ENCODE peak calls at places on chromosomes 1 and 21, in five cellular contexts. K is HepG2, J is GM23338, F is H1, H is endothelial cell of umbilical vein. Y is an unnamed sample.

GRCh38 chr1:31855038-31855845 is 39.4 kb upstream of the SPOCD1 start:
- DNase-seq in K (peak), J (no peak), F (no peak), H (no peak), Y (no peak)

GRCh38 chr1:6508876-6509602 is 17.6 kb upstream of the PLEKHG5 start:
- DNase-seq in K (no peak), J (no peak), F (no peak), H (no peak), Y (no peak)

GRCh38 chr1:209597496-209597895 is 14.0 kb downstream of the CAMK1G start:
- DNase-seq in K (no peak), J (no peak), F (no peak), H (peak), Y (no peak)

GRCh38 chr1:11237364-11237755 is 25.0 kb downstream of the MTOR start:
- DNase-seq in K (no peak), J (no peak), F (no peak), H (no peak), Y (no peak)

GRCh38 chr1:42385283-42385682 is 4.7 kb downstream of the RIMKLA start:
- DNase-seq in K (no peak), J (no peak), F (no peak), H (no peak), Y (no peak)

GRCh38 chr1:211340622-211341487 is 14.2 kb downstream of the TRAF5 start:
- DNase-seq in K (no peak), J (no peak), F (peak), H (no peak), Y (no peak)

GRCh38 chr1:180268556-180269044 is 38.5 kb downstream of the LHX4 start:
- DNase-seq in K (no peak), J (peak), F (peak), H (no peak), Y (no peak)

GRCh38 chr1:50898773-50899172 is 61.3 kb downstream of the FAF1 start:
- DNase-seq in K (no peak), J (no peak), F (no peak), H (no peak), Y (no peak)

GRCh38 chr1:59039551-59039950 is 255.7 kb upstream of the JUN start:
- DNase-seq in K (no peak), J (no peak), F (no peak), H (no peak), Y (no peak)

GRCh38 chr1:246724001-246724724 is at the start of gene SCCPDH:
- DNase-seq in K (peak), J (peak), F (peak), H (peak), Y (no peak)

GRCh38 chr1:18882511-18882910 is 19.8 kb downstream of the ALDH4A1 start:
- DNase-seq in K (no peak), J (no peak), F (no peak), H (no peak), Y (no peak)

GRCh38 chr1:3060601-3061551 is 8.1 kb upstream of the PRDM16 start:
- DNase-seq in K (no peak), J (no peak), F (no peak), H (no peak), Y (no peak)

GRCh38 chr1:183318433-183318832 is 99.7 kb downstream of the NMNAT2 start:
- DNase-seq in K (peak), J (peak), F (no peak), H (peak), Y (no peak)

GRCh38 chr1:203480525-203481084 is 5.0 kb downstream of the PRELP start:
- DNase-seq in K (no peak), J (peak), F (no peak), H (peak), Y (no peak)

GRCh38 chr1:25566730-25567341 is 23.4 kb downstream of the LDLRAP1 start:
- DNase-seq in K (no peak), J (peak), F (no peak), H (no peak), Y (no peak)

GRCh38 chr1:175155936-175156335 is 36.6 kb downstream of the KIAA0040 start:
- DNase-seq in K (no peak), J (no peak), F (no peak), H (no peak), Y (no peak)

GRCh38 chr1:185479781-185480180 is 162.7 kb upstream of the IVNS1ABP start:
- DNase-seq in K (no peak), J (no peak), F (no peak), H (no peak), Y (no peak)

GRCh38 chr21:44966135-44967081 is 26.6 kb downstream of the SLX9 start:
- DNase-seq in K (no peak), J (no peak), F (no peak), H (no peak), Y (no peak)
- TF ChIP-seq POLR2AphosphoS5 in K (no peak), J (no peak), F (no peak), H (no peak), Y (no peak)

GRCh38 chr1:115925511-115925910 is 50.8 kb upstream of the SLC22A15 start:
- DNase-seq in K (no peak), J (no peak), F (no peak), H (no peak), Y (no peak)
- H3K27ac ChIP-seq in K (no peak), J (no peak), F (no peak), H (no peak), Y (peak)

GRCh38 chr21:42593007-42593814 is 60.2 kb upstream of the PDE9A start:
- DNase-seq in K (peak), J (peak), F (peak), H (peak), Y (no peak)
- TF ChIP-seq EZH2 in K (no peak), J (no peak), F (no peak), H (no peak), Y (no peak)

GRCh38 chr1:55051169-55051568 is 11.8 kb downstream of the PCSK9 start:
- DNase-seq in K (no peak), J (no peak), F (no peak), H (no peak), Y (no peak)
- TF ChIP-seq POLR2AphosphoS5 in K (no peak), J (no peak), F (no peak), H (no peak), Y (no peak)

DNA sequence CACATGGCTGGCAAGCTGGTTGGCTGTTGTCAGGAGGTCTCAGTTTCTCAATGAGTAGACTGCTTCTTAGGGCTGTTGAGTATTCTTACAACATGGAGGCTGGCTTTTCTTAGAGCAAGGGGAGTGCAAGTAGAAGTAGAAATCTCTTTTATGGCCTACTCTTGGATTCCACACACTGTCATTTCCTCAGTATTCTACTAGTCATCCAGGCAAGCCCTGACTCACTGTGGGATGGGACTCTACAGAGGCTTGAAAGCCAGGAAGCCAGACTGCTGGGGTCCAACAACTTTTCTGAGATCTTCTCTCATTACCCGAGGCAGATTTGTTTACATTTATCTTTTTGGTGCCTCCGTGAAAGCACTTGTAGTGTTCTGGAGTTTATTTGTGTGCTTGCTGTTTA is 196.2 kb upstream of the APP start:
- DNase-seq in K (no peak), J (no peak), F (no peak), H (no peak), Y (no peak)
- H3K27ac ChIP-seq in K (no peak), J (no peak), F (no peak), H (no peak), Y (no peak)

DNA sequence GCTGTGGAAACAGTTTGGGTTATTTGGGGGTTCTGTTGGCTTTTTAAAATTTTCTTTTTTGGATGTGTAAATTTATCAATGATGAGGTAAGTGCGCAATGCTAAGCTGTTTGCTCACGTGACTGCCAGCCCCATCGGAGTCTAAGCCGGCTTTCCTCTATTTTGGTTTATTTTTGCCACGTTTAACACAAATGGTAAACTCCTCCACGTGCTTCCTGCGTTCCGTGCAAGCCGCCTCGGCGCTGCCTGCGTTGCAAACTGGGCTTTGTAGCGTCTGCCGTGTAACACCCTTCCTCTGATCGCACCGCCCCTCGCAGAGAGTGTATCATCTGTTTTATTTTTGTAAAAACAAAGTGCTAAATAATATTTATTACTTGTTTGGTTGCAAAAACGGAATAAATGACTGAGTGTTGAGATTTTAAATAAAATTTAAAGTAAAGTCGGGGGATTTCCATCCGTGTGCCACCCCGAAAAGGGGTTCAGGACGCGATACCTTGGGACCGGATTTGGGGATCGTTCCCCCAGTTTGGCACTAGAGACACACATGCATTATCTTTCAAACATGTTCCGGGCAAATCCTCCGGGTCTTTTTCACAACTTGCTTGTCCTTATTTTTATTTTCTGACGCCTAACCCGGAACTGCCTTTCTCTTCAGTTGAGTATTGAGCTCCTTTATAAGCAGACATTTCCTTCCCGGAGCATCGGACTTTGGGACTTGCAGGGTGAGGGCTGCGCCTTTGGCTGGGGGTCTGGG is 3.2 kb downstream of the OLIG2 start:
- DNase-seq in K (no peak), J (peak), F (peak), H (no peak), Y (no peak)
- TF ChIP-seq EZH2 in K (no peak), J (peak), F (peak), H (no peak), Y (peak)

GRCh38 chr1:244302889-244303609 is 148.7 kb downstream of the ADSS2 start:
- DNase-seq in K (no peak), J (no peak), F (no peak), H (peak), Y (no peak)
- TF ChIP-seq POLR2AphosphoS5 in K (no peak), J (no peak), F (no peak), H (no peak), Y (no peak)

GRCh38 chr21:25637846-25638245 is 1.2 kb upstream of the JAM2 start:
- DNase-seq in K (no peak), J (no peak), F (no peak), H (no peak), Y (no peak)

GRCh38 chr21:25639922-25640670 is 1.0 kb downstream of the JAM2 start:
- DNase-seq in K (no peak), J (peak), F (peak), H (peak), Y (no peak)

GRCh38 chr21:25640671-25641292 is 1.7 kb downstream of the JAM2 start:
- DNase-seq in K (no peak), J (no peak), F (no peak), H (no peak), Y (no peak)

GRCh38 chr21:25638634-25639166 is 358 bp upstream of the JAM2 start:
- DNase-seq in K (no peak), J (no peak), F (no peak), H (peak), Y (no peak)

GRCh38 chr21:25639167-25639921 is at the start of gene JAM2:
- DNase-seq in K (no peak), J (peak), F (peak), H (no peak), Y (no peak)
- H3K27ac ChIP-seq in K (no peak), J (no peak), F (no peak), H (no peak), Y (no peak)

GRCh38 chr1:68811806-68812205 is 314.9 kb upstream of the DEPDC1 start:
- DNase-seq in K (no peak), J (no peak), F (no peak), H (no peak), Y (no peak)

GRCh38 chr1:68812295-68812694 is 315.4 kb upstream of the DEPDC1 start:
- DNase-seq in K (no peak), J (no peak), F (no peak), H (no peak), Y (no peak)

GRCh38 chr1:68814067-68814466 is 317.2 kb upstream of the DEPDC1 start:
- DNase-seq in K (no peak), J (no peak), F (no peak), H (no peak), Y (no peak)

GRCh38 chr1:68819190-68819829 is 322.4 kb upstream of the DEPDC1 start:
- DNase-seq in K (no peak), J (peak), F (no peak), H (no peak), Y (no peak)

DNA sequence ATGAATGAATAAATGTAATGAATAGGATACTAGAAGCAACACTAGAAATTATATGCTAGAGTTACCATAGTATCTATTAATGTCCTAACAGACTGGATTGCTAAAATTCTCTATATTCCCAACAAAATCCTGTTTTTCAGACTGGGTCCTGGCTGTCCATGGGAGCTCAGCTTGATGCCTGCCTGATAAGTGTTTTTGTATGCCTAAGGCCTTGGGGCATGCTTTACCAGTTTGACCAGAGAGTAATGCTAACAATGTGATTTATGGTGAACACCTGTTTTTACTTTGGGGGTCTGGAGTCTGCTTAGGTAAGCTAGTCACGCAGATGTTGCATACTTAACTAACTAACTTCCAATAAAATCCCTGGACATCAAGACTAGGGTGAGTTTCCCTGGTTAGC is 318.8 kb upstream of the DEPDC1 start:
- DNase-seq in K (no peak), J (no peak), F (no peak), H (no peak), Y (no peak)
- TF ChIP-seq EZH2 in K (no peak), J (no peak), F (no peak), H (no peak), Y (no peak)

GRCh38 chr1:201655243-201655642 is 116.3 kb downstream of the NAV1 start:
- DNase-seq in K (no peak), J (peak), F (no peak), H (no peak), Y (no peak)
- TF ChIP-seq POLR2AphosphoS5 in K (no peak), J (no peak), F (no peak), H (no peak), Y (no peak)

Y was measured in SK-N-MC.